ENCODE peak calls at places on chromosomes 4 and X, in four cellular contexts. B, X, A and H are unnamed samples.

GRCh38 chrX:2452799-2453198 is 48.0 kb downstream of the DHRSX start:
- DNase-seq in A (no peak), B (no peak), X (no peak), H (no peak)

GRCh38 chrX:101219840-101220191 is 230 bp downstream of the DRP2 start:
- DNase-seq in X (no peak), B (no peak), A (no peak), H (no peak)

GRCh38 chr4:176156656-176157055 is 38.7 kb downstream of the SPATA4 start:
- DNase-seq in X (no peak), A (no peak), B (no peak), H (no peak)

GRCh38 chr4:153257151-153257620 is 52.9 kb downstream of the TRIM2 start:
- DNase-seq in B (no peak), A (peak), X (no peak), H (peak)

GRCh38 chrX:103343105-103343504 is 13.1 kb downstream of the TCEAL7 start:
- DNase-seq in A (peak), B (peak), X (peak), H (no peak)

GRCh38 chr4:35520059-35520458 is 724.3 kb downstream of the ARAP2 start:
- DNase-seq in X (no peak), A (no peak), B (peak), H (no peak)

GRCh38 chrX:131704136-131704695 is 160.3 kb downstream of the OR13H1 start:
- DNase-seq in A (no peak), B (peak), X (no peak), H (no peak)

GRCh38 chr4:6408263-6408662 is 64.2 kb downstream of the PPP2R2C start:
- DNase-seq in X (no peak), A (no peak), B (no peak), H (peak)

GRCh38 chr4:71487324-71487677 is 148.5 kb downstream of the SLC4A4 start:
- DNase-seq in B (no peak), A (no peak), X (no peak), H (no peak)

GRCh38 chr4:33940281-33940680 is 2304.0 kb downstream of the ARAP2 start:
- DNase-seq in X (no peak), A (no peak), B (no peak), H (no peak)

GRCh38 chr4:76011700-76012387 is 4.5 kb upstream of the CXCL9 start:
- DNase-seq in B (no peak), A (peak), X (peak), H (no peak)

GRCh38 chr4:23921993-23922392 is 32.1 kb upstream of the PPARGC1A start:
- DNase-seq in X (no peak), B (no peak), A (no peak), H (no peak)

GRCh38 chr4:72505314-72505744 is 63.7 kb downstream of the ADAMTS3 start:
- DNase-seq in A (peak), B (no peak), X (no peak), H (no peak)

GRCh38 chrX:74490249-74490648 is 69.0 kb downstream of the SLC16A2 start:
- DNase-seq in X (no peak), B (no peak), A (no peak), H (no peak)

GRCh38 chr4:40912455-40913055 is 162.8 kb downstream of the NSUN7 start:
- DNase-seq in A (no peak), X (no peak), B (no peak), H (no peak)

GRCh38 chr4:10703146-10703545 is 18.6 kb upstream of the CLNK start:
- DNase-seq in X (no peak), B (no peak), A (no peak), H (no peak)

GRCh38 chr4:153611679-153612078 is 72.4 kb upstream of the TLR2 start:
- DNase-seq in B (no peak), A (peak), X (no peak), H (no peak)

GRCh38 chrX:132180929-132181328 is 38.3 kb downstream of the RAP2C start:
- DNase-seq in B (no peak), X (no peak), A (no peak), H (no peak)

GRCh38 chr4:3684546-3684945 is 81.6 kb upstream of the ADRA2C start:
- DNase-seq in A (no peak), X (no peak), B (no peak), H (no peak)

GRCh38 chr4:8515316-8516060 is 64.7 kb upstream of the GPR78 start:
- DNase-seq in A (no peak), X (no peak), B (no peak), H (peak)

GRCh38 chr4:67459164-67459563 is 86.1 kb downstream of the CENPC start:
- DNase-seq in A (no peak), X (no peak), B (no peak), H (no peak)

GRCh38 chrX:26649534-26649933 is 433.6 kb downstream of the MAGEB5 start:
- DNase-seq in X (no peak), A (no peak), B (no peak), H (no peak)

GRCh38 chr4:188002751-188003150 is 7.2 kb downstream of the ZFP42 start:
- DNase-seq in B (no peak), A (no peak), X (no peak), H (no peak)

GRCh38 chr4:169005453-169006099 is 4.5 kb downstream of the CBR4 start:
- DNase-seq in A (no peak), B (no peak), X (no peak), H (no peak)

GRCh38 chr4:156138781-156139280 is 185.2 kb upstream of the CTSO start:
- DNase-seq in B (no peak), A (no peak), X (no peak), H (no peak)

GRCh38 chr4:182862166-182862875 is 54.9 kb downstream of the DCTD start:
- DNase-seq in B (peak), A (no peak), X (no peak), H (no peak)

GRCh38 chr4:25051534-25051933 is 20.8 kb upstream of the LGI2 start:
- DNase-seq in B (no peak), A (no peak), X (no peak), H (no peak)

GRCh38 chr4:68326146-68326545 is 23.7 kb downstream of the YTHDC1 start:
- DNase-seq in B (no peak), A (no peak), X (no peak), H (no peak)

GRCh38 chrX:40729923-40730584 is 5.3 kb downstream of the MED14 start:
- DNase-seq in A (no peak), X (no peak), B (no peak), H (no peak)

GRCh38 chrX:2320580-2321327 is 180.0 kb downstream of the DHRSX start:
- DNase-seq in A (no peak), B (peak), X (peak), H (no peak)

GRCh38 chr4:68494688-68495087 is 47.4 kb downstream of the TMPRSS11E start:
- DNase-seq in X (no peak), B (no peak), A (no peak), H (no peak)

GRCh38 chrX:41144873-41145272 is 59.6 kb downstream of the USP9X start:
- DNase-seq in A (no peak), B (no peak), X (no peak), H (no peak)

GRCh38 chrX:21745756-21746155 is 12.2 kb downstream of the SMPX start:
- DNase-seq in A (peak), X (peak), B (peak), H (no peak)

GRCh38 chrX:15882704-15883539 is 28.3 kb upstream of the AP1S2 start:
- DNase-seq in B (no peak), X (no peak), A (peak), H (no peak)

GRCh38 chrX:134623293-134624045 is 34.8 kb downstream of the PLAC1 start:
- DNase-seq in B (no peak), A (peak), X (no peak), H (no peak)

GRCh38 chrX:37383313-37383712 is 34.1 kb downstream of the PRRG1 start:
- DNase-seq in A (no peak), X (no peak), B (no peak), H (no peak)

DNA sequence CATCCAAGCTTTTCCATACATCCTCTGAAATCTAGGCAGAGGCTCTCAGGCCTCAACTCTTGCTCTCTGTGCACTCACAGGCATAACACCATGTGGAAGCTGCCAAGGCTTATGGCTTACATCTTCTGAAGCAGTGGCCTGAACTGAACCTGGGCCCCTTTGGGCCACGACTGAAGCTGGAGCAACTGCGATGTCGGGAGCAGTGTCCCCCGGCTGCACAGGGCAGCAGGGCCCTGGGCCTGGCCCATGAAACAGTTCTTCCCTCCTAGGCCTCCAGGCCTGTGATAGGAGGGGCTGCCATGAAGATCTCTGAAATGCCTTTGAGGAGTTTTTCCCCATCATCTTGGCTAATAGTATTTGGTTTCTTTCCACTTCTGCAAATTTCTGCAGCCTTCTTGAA is 39.2 kb downstream of the PRRG1 start:
- DNase-seq in A (no peak), X (no peak), B (no peak), H (no peak)
- TF ChIP-seq POLR2A in A (no peak), X (no peak), B (no peak), H (no peak)

GRCh38 chrX:38800981-38801845 is at the start of gene MID1IP1:
- DNase-seq in B (peak), X (peak), A (peak), H (peak)
- TF ChIP-seq POLR2A in B (peak), X (peak), A (peak), H (peak)

DNA sequence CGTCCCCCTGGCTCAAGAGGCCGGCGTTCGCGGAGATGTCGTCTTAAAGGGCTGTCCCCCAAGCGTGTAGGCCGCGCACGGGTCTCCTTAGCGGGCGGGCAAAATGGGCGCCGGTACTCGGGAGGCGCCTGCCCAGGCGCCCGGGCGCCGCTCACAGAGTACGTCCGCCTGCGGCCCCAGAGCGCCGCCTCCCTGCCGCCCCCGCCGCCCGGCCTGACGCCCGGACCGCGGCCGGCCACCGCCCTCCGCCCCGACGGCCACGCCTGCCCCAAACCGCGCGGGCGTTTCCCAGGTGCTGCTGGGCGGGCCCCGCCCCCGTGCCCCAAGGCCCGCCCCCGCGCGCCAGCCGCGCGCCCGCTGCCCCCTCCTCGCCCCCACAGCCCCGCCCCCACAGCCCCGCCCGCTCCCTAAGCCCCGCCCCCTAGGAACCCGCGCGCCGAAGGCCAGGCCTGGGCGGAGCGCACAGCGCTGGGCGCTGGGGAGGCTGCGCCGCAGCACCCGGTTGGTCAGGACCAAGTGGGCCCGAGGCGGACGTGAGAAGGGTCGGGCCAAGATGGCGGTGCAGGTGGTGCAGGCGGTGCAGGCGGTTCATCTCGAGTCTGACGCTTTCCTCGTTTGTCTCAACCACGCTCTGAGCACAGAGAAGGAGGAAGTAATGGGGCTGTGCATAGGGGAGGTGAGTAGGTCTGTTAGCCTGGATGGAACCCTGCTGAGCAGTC is at the start of the genes BRCC3, CMC4 and MTCP1:
- DNase-seq in A (peak), B (peak), X (peak), H (peak)
- TF ChIP-seq POLR2A in A (peak), B (peak), X (peak), H (peak)

GRCh38 chr4:13409324-13409723 is 74.8 kb downstream of the RAB28 start:
- DNase-seq in A (no peak), X (no peak), B (no peak), H (no peak)

GRCh38 chr4:13411942-13412341 is 72.2 kb downstream of the RAB28 start:
- DNase-seq in B (no peak), A (no peak), X (no peak), H (no peak)

GRCh38 chr4:13413719-13414437 is 70.3 kb downstream of the RAB28 start:
- DNase-seq in B (no peak), A (no peak), X (no peak), H (no peak)

GRCh38 chr4:13415068-13415785 is 68.9 kb downstream of the RAB28 start:
- DNase-seq in X (no peak), B (no peak), A (no peak), H (no peak)
- TF ChIP-seq POLR2A in X (no peak), B (no peak), A (no peak), H (no peak)

DNA sequence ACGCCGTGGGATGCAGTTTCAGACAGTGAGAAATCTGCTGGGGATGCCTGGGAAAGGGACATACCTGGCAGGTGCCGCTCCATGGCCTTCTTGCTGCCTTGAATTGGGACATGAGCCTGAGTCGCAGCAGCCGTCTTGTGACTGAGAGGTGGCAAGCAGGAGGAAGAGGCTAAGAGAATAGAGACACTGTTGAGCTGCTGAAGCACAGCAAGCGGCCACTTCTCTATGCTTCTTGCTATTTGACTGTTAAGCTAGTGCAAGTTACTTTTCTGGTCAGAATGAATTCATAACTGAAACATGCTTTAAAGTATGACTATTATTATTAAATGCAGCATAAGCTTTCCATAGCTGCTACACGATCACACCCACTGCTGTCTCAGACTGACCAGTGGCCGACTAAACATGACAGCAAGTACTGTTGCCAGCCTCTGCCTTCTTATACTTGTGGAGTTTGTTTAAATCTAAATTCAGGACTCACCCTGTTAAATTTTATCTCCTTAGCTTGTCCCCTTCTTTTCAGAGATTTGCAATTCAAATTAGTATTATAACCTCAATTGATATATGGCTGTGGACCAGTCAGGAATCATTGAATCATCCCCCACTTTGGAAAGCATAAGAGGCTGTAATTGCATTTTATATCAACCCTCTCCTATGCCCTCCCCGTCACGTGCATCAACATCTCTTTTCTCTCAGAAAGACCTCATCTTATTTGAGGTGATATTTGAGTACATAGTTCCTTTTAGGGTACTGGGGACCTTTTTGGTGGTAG is 24.8 kb upstream of the ACSL1 start:
- DNase-seq in B (no peak), A (no peak), X (no peak), H (no peak)
- TF ChIP-seq POLR2A in B (no peak), A (no peak), X (no peak), H (no peak)

GRCh38 chrX:106730385-106730784 is 3.9 kb downstream of the RNF128 start:
- DNase-seq in X (no peak), B (no peak), A (no peak), H (no peak)

GRCh38 chrX:106728337-106728736 is 1.8 kb downstream of the RNF128 start:
- DNase-seq in X (no peak), A (no peak), B (no peak), H (no peak)

GRCh38 chrX:106731590-106731989 is 5.1 kb downstream of the RNF128 start:
- DNase-seq in A (no peak), B (no peak), X (no peak), H (no peak)

GRCh38 chrX:106726485-106727437 is at the start of gene RNF128:
- DNase-seq in A (no peak), X (no peak), B (peak), H (no peak)
- TF ChIP-seq POLR2A in A (no peak), X (no peak), B (no peak), H (no peak)

GRCh38 chr4:158172196-158172557 is 648 bp downstream of the GASK1B start:
- DNase-seq in B (no peak), X (no peak), A (no peak), H (no peak)
- TF ChIP-seq POLR2A in B (no peak), X (peak), A (no peak), H (no peak)

GRCh38 chr4:185304944-185305690 is 90.6 kb downstream of the LRP2BP start:
- DNase-seq in A (peak), X (no peak), B (no peak), H (no peak)
- TF ChIP-seq POLR2A in A (no peak), X (no peak), B (no peak), H (no peak)

GRCh38 chr4:173169428-173170209 is 1.0 kb downstream of the GALNT7 start:
- DNase-seq in X (peak), B (peak), A (peak), H (no peak)
- TF ChIP-seq POLR2A in X (peak), B (no peak), A (peak), H (peak)

GRCh38 chr4:1289232-1290164 is at the start of gene MAEA:
- DNase-seq in X (peak), B (peak), A (peak), H (peak)
- TF ChIP-seq POLR2A in X (peak), B (peak), A (peak), H (peak)